ENCODE peak calls at places on chromosomes 16 and 17, in five cellular contexts. F is MCF 10A; J is GM13977; E is CD8-positive, alpha-beta T cell; W is coronary artery. D is an unnamed sample.

GRCh38 chr17:6476834-6477210 is 32.6 kb downstream of the PIMREG start:
- DNase-seq in F (no peak), J (no peak), E (no peak), W (no peak), D (no peak)

GRCh38 chr17:16123531-16123930 is 91.8 kb downstream of the NCOR1 start:
- DNase-seq in F (no peak), J (no peak), E (no peak), W (no peak), D (no peak)

GRCh38 chr16:77775911-77776909 is 12.2 kb upstream of the VAT1L start:
- DNase-seq in F (peak), J (no peak), E (no peak), W (no peak), D (no peak)

GRCh38 chr16:80719573-80719972 is 84.8 kb downstream of the CDYL2 start:
- DNase-seq in F (no peak), J (no peak), E (no peak), W (no peak), D (no peak)

GRCh38 chr17:1286379-1287106 is 7.1 kb downstream of the TRARG1 start:
- DNase-seq in F (no peak), J (no peak), E (no peak), W (no peak), D (no peak)

GRCh38 chr17:63140255-63140654 is 174.2 kb downstream of the TANC2 start:
- DNase-seq in F (peak), J (no peak), E (no peak), W (no peak), D (no peak)

GRCh38 chr17:9331512-9332163 is 244.0 kb downstream of the STX8 start:
- DNase-seq in F (no peak), J (no peak), E (no peak), W (no peak), D (no peak)

GRCh38 chr17:56908061-56908542 is 5.7 kb downstream of the TRIM25 start:
- DNase-seq in F (no peak), J (peak), E (peak), W (no peak), D (no peak)

GRCh38 chr16:67530013-67530939 is 1.6 kb downstream of the RIPOR1 start:
- DNase-seq in F (peak), J (peak), E (no peak), W (peak), D (no peak)

GRCh38 chr17:70863436-70864248 is 694.3 kb downstream of the KCNJ2 start:
- DNase-seq in F (no peak), J (no peak), E (no peak), W (no peak), D (no peak)

GRCh38 chr17:46039592-46040186 is 40.6 kb downstream of the STH start:
- DNase-seq in F (no peak), J (no peak), E (no peak), W (no peak), D (no peak)

GRCh38 chr17:37791434-37791833 is 46.6 kb upstream of the HNF1B start:
- DNase-seq in F (peak), J (peak), E (peak), W (no peak), D (no peak)

GRCh38 chr16:88264641-88265285 is 118.0 kb upstream of the ZNF469 start:
- DNase-seq in F (peak), J (peak), E (peak), W (peak), D (no peak)

GRCh38 chr17:22310717-22311686 is 618.7 kb downstream of the KCNJ18 start:
- DNase-seq in F (no peak), J (no peak), E (no peak), W (no peak), D (no peak)

GRCh38 chr17:13244511-13244910 is 226.7 kb upstream of the ELAC2 start:
- DNase-seq in F (peak), J (no peak), E (no peak), W (no peak), D (no peak)

GRCh38 chr17:39979021-39979660 is 1.5 kb upstream of the PSMD3 start:
- DNase-seq in F (no peak), J (no peak), E (no peak), W (no peak), D (no peak)

GRCh38 chr17:78040561-78041400 is 82.3 kb downstream of the TNRC6C start:
- DNase-seq in F (peak), J (peak), E (peak), W (peak), D (no peak)

GRCh38 chr17:2724783-2725164 is 13.2 kb upstream of the CLUH start:
- DNase-seq in F (no peak), J (no peak), E (peak), W (no peak), D (no peak)

GRCh38 chr16:81650982-81651562 is 128.0 kb upstream of the PLCG2 start:
- DNase-seq in F (no peak), J (no peak), E (no peak), W (peak), D (no peak)

GRCh38 chr16:17470002-17470870 is 524 bp downstream of the XYLT1 start:
- DNase-seq in F (no peak), J (peak), E (peak), W (peak), D (no peak)

GRCh38 chr16:68592466-68593337 is 52.4 kb upstream of the CDH3 start:
- DNase-seq in F (peak), J (peak), E (no peak), W (no peak), D (no peak)

DNA sequence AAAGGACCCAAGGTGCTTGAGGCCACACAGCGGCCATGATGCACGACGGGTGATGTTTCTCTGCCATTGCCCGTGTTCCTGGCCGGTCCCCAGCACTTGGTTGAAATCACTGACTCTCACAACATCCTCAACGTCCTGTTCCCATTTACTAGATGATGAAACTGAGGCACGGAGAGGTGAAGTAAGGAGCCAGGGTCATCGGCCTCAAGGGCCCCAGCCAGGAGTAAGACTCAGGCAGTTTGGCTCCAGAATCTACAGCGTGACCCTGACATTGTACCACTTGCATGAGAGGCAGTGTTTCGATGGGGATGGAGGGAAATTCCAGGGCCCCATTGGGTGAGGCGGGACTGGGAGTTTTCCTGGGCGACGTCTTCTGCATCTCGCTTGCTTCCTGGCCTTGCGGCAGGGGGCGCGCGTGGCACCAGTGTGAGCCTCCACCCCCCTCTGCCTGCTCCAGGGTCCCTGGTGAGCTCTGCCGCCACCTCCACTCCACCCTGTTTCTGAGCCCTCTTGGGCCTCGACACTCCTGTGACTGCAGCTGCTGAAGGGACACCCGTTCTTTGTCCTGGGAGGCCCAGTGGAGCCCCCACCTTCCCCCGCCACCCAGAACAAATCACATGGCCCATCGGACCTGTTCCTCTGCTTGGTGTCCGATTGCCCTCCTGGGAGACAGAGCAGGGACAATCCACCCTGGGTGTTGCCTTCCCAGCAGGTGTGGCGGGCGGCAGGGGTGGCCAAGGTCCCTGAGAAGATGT is 133.0 kb upstream of the GSE1 start:
- DNase-seq in F (no peak), J (peak), E (peak), W (no peak), D (no peak)
- TF ChIP-seq CTCF in F (no peak), J (peak), E (no peak), W (no peak), D (peak)

GRCh38 chr16:14105976-14106375 is 34.9 kb downstream of the MRTFB start:
- DNase-seq in F (no peak), J (no peak), E (no peak), W (no peak), D (no peak)
- TF ChIP-seq CTCF in F (no peak), J (no peak), E (no peak), W (no peak), D (no peak)

DNA sequence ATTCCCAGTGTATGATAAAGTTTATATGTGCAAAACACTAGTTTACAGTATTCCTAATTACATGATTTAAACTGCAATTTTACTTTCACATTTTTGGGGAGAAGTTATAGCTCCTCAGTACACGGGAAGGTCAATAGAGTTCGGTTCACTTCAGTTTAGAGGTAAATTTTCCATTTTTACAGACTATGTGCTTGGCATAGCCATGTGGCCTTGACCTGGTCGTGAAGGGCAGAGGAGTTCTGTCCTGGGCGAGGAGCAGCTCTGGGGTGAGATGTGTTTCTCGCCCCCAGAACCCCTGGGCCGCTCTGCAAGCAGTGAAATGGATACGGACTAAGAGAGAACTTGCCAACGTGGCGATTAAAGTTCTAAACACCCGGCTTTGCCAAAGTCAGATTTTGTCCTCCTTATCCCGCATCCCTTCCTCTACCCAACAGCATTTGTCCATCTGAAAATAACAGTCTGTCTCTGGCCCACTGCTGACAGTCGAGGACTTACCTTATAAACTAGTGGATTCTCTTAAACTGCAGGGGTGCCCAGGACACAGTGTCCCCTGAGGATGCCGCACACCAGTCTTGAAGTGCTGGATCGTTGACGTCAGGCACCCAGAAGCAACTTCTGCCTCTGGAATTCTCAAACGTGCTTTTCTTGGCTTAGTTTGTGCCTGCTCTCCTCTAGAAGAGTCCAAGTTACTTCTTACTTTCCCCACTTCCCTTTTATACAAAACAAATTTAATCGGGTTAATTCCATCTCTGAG is 1.5 kb upstream of the SIAH1 start:
- DNase-seq in F (no peak), J (no peak), E (no peak), W (peak), D (no peak)
- TF ChIP-seq CTCF in F (no peak), J (no peak), E (no peak), W (no peak), D (no peak)

DNA sequence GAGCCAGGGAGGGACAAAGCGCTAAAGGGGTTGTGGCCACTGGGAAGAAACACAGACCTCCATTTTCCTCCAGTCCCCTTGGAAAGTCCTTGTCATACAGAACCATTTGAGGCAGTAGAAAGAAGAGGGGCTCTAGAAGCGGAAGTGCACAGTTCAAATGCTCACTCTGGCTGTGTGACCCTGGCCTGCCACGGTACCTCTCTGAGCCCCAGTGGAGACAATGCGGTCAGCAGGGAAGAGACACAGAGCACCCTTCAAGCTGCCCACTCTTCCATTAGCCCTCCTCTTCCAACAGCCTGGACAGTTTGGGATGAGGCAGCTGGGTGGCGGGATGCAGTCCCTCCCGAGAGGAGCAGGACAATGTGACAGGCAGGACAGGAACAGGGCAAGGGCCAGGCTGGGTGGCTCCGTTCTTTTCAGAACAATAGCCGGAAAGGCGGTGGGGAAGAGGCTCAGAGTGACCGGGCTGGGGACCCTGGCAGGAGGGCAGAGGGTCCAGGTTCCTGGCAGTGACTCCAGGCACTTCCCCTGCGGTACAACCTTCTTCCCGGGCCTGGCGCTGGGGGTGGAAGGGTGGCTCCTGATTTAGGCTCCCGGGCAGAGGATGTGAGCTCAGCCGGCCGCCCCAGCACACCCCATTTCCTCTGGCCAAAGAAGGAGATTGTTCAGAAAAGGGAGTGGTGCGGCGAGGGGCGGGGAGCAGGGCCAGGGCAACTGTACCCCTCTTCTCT is 5.6 kb downstream of the CASKIN2 start:
- DNase-seq in F (no peak), J (no peak), E (no peak), W (no peak), D (no peak)
- TF ChIP-seq CTCF in F (no peak), J (no peak), E (no peak), W (no peak), D (no peak)

GRCh38 chr17:42613699-42614295 is 4.3 kb downstream of the TUBG1 start:
- DNase-seq in F (no peak), J (no peak), E (no peak), W (no peak), D (no peak)

GRCh38 chr17:42608692-42609181 is 437 bp downstream of the RETREG3 start:
- DNase-seq in F (no peak), J (no peak), E (no peak), W (no peak), D (no peak)

GRCh38 chr17:42612013-42612412 is 2.5 kb downstream of the TUBG1 start:
- DNase-seq in F (no peak), J (no peak), E (no peak), W (no peak), D (no peak)

GRCh38 chr17:42603318-42603717 is 5.9 kb downstream of the RETREG3 start:
- DNase-seq in F (no peak), J (no peak), E (no peak), W (no peak), D (no peak)

DNA sequence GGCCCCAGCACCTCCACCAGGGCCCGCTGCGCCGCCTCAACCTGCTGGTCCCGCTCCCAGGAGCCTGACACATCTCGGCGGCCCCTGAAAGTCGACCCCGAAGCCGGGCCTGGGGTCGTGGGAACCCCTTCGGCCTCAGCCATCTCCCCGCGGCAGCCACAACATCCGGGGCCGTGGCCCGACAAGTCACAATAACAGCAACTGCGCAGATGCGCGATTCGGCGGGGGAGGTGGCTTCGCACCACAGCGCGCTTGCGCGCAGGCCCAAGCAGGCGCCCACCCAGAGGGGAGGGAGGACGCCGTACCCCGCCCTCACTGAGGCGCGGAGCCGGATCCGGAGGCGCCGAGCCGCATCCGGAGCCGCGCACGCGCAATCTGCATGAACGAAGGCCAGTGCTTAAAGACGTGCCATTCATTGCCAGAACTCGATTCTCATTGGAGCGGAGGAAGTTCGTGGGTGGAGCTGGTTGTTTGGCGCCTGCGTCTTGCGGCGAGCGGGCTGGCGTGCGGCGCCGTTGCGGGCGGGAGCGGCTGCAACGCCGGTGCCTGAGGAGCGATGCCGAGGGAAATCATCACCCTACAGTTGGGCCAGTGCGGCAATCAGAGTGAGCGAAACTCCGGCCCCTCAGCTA is at the start of the genes RETREG3 and TUBG1:
- DNase-seq in F (peak), J (peak), E (peak), W (peak), D (peak)
- TF ChIP-seq CTCF in F (peak), J (peak), E (no peak), W (no peak), D (no peak)

DNA sequence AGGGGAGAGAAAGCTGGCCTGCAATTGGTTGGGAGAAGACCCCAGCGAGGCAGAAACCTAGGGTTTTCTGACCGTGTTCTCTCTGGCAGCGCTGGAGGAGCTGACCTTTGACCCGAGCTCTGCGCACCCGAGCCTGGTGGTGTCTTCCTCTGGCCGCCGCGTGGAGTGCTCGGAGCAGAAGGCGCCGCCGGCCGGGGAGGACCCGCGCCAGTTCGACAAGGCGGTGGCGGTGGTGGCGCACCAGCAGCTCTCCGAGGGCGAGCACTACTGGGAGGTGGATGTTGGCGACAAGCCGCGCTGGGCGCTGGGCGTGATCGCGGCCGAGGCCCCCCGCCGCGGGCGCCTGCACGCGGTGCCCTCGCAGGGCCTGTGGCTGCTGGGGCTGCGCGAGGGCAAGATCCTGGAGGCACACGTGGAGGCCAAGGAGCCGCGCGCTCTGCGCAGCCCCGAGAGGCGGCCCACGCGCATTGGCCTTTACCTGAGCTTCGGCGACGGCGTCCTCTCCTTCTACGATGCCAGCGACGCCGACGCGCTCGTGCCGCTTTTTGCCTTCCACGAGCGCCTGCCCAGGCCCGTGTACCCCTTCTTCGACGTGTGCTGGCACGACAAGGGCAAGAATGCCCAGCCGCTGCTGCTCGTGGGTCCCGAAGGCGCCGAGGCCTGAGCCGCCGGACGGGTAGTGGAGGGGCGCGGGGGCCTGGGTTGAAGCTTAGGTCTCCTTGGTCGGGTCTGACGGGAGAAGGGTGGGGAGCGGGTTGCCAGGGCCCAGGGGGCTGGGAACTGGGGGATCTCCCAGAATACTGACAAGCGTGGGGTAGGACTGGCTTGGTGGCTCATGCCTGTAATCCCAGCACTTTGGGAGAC is 7.4 kb upstream of the PYDC1 start:
- DNase-seq in F (no peak), J (peak), E (no peak), W (no peak), D (peak)
- TF ChIP-seq CTCF in F (no peak), J (no peak), E (no peak), W (no peak), D (no peak)

GRCh38 chr17:66781135-66781534 is 53.8 kb upstream of the CACNG5 start:
- DNase-seq in F (no peak), J (no peak), E (no peak), W (no peak), D (no peak)
- TF ChIP-seq CTCF in F (no peak), J (no peak), E (no peak), W (no peak), D (no peak)

GRCh38 chr17:47654991-47655390 is 5.3 kb downstream of the KPNB1 start:
- DNase-seq in F (no peak), J (no peak), E (no peak), W (no peak), D (no peak)

GRCh38 chr17:47665655-47666054 is 15.9 kb downstream of the KPNB1 start:
- DNase-seq in F (peak), J (no peak), E (no peak), W (no peak), D (no peak)

GRCh38 chr17:47663997-47664941 is 14.6 kb downstream of the KPNB1 start:
- DNase-seq in F (peak), J (peak), E (peak), W (no peak), D (no peak)

GRCh38 chr17:47660064-47660492 is 10.4 kb downstream of the KPNB1 start:
- DNase-seq in F (no peak), J (peak), E (no peak), W (no peak), D (no peak)
- TF ChIP-seq CTCF in F (no peak), J (no peak), E (peak), W (no peak), D (no peak)